ENCODE peak calls at places on chromosome 5, in six cellular contexts. One of them, this sample, is unnamed.

GRCh38 chr5:74035521-74035937 is 409.5 kb downstream of the ARHGEF28 start:
- DNase-seq in NCI-H460: peak
- DNase-seq in NCI-H345: no peak
- DNase-seq in renal cortical epithelial cell: peak
- DNase-seq in GM12865: peak
- DNase-seq in M059J: peak
- DNase-seq in this sample: no peak

GRCh38 chr5:159031513-159031912 is 68.2 kb downstream of the EBF1 start:
- DNase-seq in NCI-H345: no peak
- DNase-seq in renal cortical epithelial cell: no peak
- DNase-seq in GM12865: peak
- DNase-seq in NCI-H460: no peak
- DNase-seq in M059J: peak
- DNase-seq in this sample: no peak

GRCh38 chr5:81068063-81068462 is 107.9 kb downstream of the RASGRF2 start:
- DNase-seq in NCI-H460: no peak
- DNase-seq in GM12865: no peak
- DNase-seq in renal cortical epithelial cell: no peak
- DNase-seq in M059J: no peak
- DNase-seq in NCI-H345: no peak
- DNase-seq in this sample: no peak

GRCh38 chr5:137651022-137651421 is 84.9 kb downstream of the KLHL3 start:
- DNase-seq in NCI-H460: no peak
- DNase-seq in renal cortical epithelial cell: no peak
- DNase-seq in NCI-H345: no peak
- DNase-seq in M059J: peak
- DNase-seq in GM12865: no peak
- DNase-seq in this sample: no peak

GRCh38 chr5:58672521-58672920 is 89.6 kb downstream of the RAB3C start:
- DNase-seq in M059J: no peak
- DNase-seq in GM12865: no peak
- DNase-seq in renal cortical epithelial cell: no peak
- DNase-seq in NCI-H345: no peak
- DNase-seq in NCI-H460: no peak
- DNase-seq in this sample: no peak

GRCh38 chr5:90983148-90983547 is 400.0 kb downstream of the ARRDC3 start:
- DNase-seq in NCI-H345: no peak
- DNase-seq in NCI-H460: no peak
- DNase-seq in renal cortical epithelial cell: peak
- DNase-seq in GM12865: no peak
- DNase-seq in M059J: peak
- DNase-seq in this sample: no peak

GRCh38 chr5:159106569-159107282 is 7.0 kb upstream of the EBF1 start:
- DNase-seq in NCI-H345: peak
- DNase-seq in GM12865: peak
- DNase-seq in NCI-H460: peak
- DNase-seq in M059J: peak
- DNase-seq in renal cortical epithelial cell: peak
- DNase-seq in this sample: peak

GRCh38 chr5:134246771-134247329 is 21.0 kb upstream of the PPP2CA start:
- DNase-seq in NCI-H345: no peak
- DNase-seq in GM12865: no peak
- DNase-seq in NCI-H460: no peak
- DNase-seq in renal cortical epithelial cell: no peak
- DNase-seq in M059J: peak
- DNase-seq in this sample: no peak

GRCh38 chr5:67262202-67262601 is 65.6 kb upstream of the CD180 start:
- DNase-seq in NCI-H460: no peak
- DNase-seq in GM12865: no peak
- DNase-seq in M059J: no peak
- DNase-seq in NCI-H345: no peak
- DNase-seq in renal cortical epithelial cell: no peak
- DNase-seq in this sample: no peak

GRCh38 chr5:97998946-97999345 is 774.5 kb upstream of the RGMB start:
- DNase-seq in NCI-H345: peak
- DNase-seq in NCI-H460: no peak
- DNase-seq in renal cortical epithelial cell: no peak
- DNase-seq in M059J: no peak
- DNase-seq in GM12865: no peak
- DNase-seq in this sample: no peak

GRCh38 chr5:125446986-125447385 is 700.5 kb upstream of the ZNF608 start:
- DNase-seq in M059J: peak
- DNase-seq in NCI-H345: no peak
- DNase-seq in renal cortical epithelial cell: no peak
- DNase-seq in NCI-H460: no peak
- DNase-seq in GM12865: no peak
- DNase-seq in this sample: no peak

GRCh38 chr5:102222772-102223171 is 73.3 kb downstream of the SLCO4C1 start:
- DNase-seq in GM12865: no peak
- DNase-seq in M059J: no peak
- DNase-seq in renal cortical epithelial cell: no peak
- DNase-seq in NCI-H460: no peak
- DNase-seq in NCI-H345: peak
- DNase-seq in this sample: no peak

GRCh38 chr5:14153932-14154646 is 10.9 kb downstream of the TRIO start:
- DNase-seq in renal cortical epithelial cell: peak
- DNase-seq in NCI-H345: no peak
- DNase-seq in GM12865: peak
- DNase-seq in M059J: peak
- DNase-seq in NCI-H460: peak
- DNase-seq in this sample: peak

GRCh38 chr5:77770293-77771005 is 5.7 kb downstream of the TBCA start:
- DNase-seq in NCI-H460: no peak
- DNase-seq in NCI-H345: no peak
- DNase-seq in M059J: peak
- DNase-seq in GM12865: peak
- DNase-seq in renal cortical epithelial cell: peak
- DNase-seq in this sample: no peak

GRCh38 chr5:95446560-95447221 is 55.5 kb downstream of the FAM81B start:
- DNase-seq in M059J: peak
- DNase-seq in renal cortical epithelial cell: peak
- DNase-seq in GM12865: no peak
- DNase-seq in NCI-H460: no peak
- DNase-seq in NCI-H345: no peak
- DNase-seq in this sample: no peak

GRCh38 chr5:142296914-142297417 is 27.9 kb downstream of the SPRY4 start:
- DNase-seq in M059J: peak
- DNase-seq in NCI-H345: no peak
- DNase-seq in NCI-H460: no peak
- DNase-seq in GM12865: no peak
- DNase-seq in renal cortical epithelial cell: peak
- DNase-seq in this sample: no peak

GRCh38 chr5:133259199-133259997 is 207.6 kb downstream of the HSPA4 start:
- DNase-seq in NCI-H460: no peak
- DNase-seq in NCI-H345: no peak
- DNase-seq in M059J: no peak
- DNase-seq in renal cortical epithelial cell: no peak
- DNase-seq in GM12865: no peak
- DNase-seq in this sample: no peak

GRCh38 chr5:53037141-53037859 is 48.1 kb downstream of the ITGA2 start:
- DNase-seq in NCI-H345: no peak
- DNase-seq in M059J: peak
- DNase-seq in renal cortical epithelial cell: peak
- DNase-seq in GM12865: no peak
- DNase-seq in NCI-H460: no peak
- DNase-seq in this sample: no peak

GRCh38 chr5:167261309-167262100 is 1029.9 kb upstream of the WWC1 start:
- DNase-seq in NCI-H460: peak
- DNase-seq in NCI-H345: no peak
- DNase-seq in renal cortical epithelial cell: no peak
- DNase-seq in GM12865: peak
- DNase-seq in M059J: peak
- DNase-seq in this sample: no peak

GRCh38 chr5:55172051-55172899 is 702 bp downstream of the CDC20B start:
- DNase-seq in NCI-H460: peak
- DNase-seq in GM12865: peak
- DNase-seq in renal cortical epithelial cell: peak
- DNase-seq in NCI-H345: peak
- DNase-seq in M059J: peak
- DNase-seq in this sample: no peak

GRCh38 chr5:95244479-95244878 is 40.4 kb downstream of the MCTP1 start:
- DNase-seq in NCI-H345: no peak
- DNase-seq in renal cortical epithelial cell: no peak
- DNase-seq in GM12865: no peak
- DNase-seq in NCI-H460: no peak
- DNase-seq in M059J: no peak
- DNase-seq in this sample: no peak

GRCh38 chr5:167451091-167451490 is 840.4 kb upstream of the WWC1 start:
- DNase-seq in renal cortical epithelial cell: no peak
- DNase-seq in M059J: no peak
- DNase-seq in NCI-H460: no peak
- DNase-seq in NCI-H345: no peak
- DNase-seq in GM12865: peak
- DNase-seq in this sample: no peak

GRCh38 chr5:116550082-116550481 is 24.5 kb downstream of the SEMA6A start:
- DNase-seq in renal cortical epithelial cell: no peak
- DNase-seq in NCI-H345: no peak
- DNase-seq in M059J: no peak
- DNase-seq in GM12865: no peak
- DNase-seq in NCI-H460: no peak
- DNase-seq in this sample: no peak

GRCh38 chr5:170985486-170985885 is 123.7 kb downstream of the RANBP17 start:
- DNase-seq in renal cortical epithelial cell: peak
- DNase-seq in GM12865: no peak
- DNase-seq in M059J: no peak
- DNase-seq in NCI-H345: no peak
- DNase-seq in NCI-H460: no peak
- DNase-seq in this sample: no peak

GRCh38 chr5:55220433-55221185 is 6.5 kb downstream of the MCIDAS start:
- DNase-seq in GM12865: no peak
- DNase-seq in NCI-H345: no peak
- DNase-seq in NCI-H460: no peak
- DNase-seq in M059J: peak
- DNase-seq in renal cortical epithelial cell: no peak
- DNase-seq in this sample: peak

GRCh38 chr5:61055434-61056006 is 106.7 kb downstream of the SMIM15 start:
- DNase-seq in renal cortical epithelial cell: peak
- DNase-seq in NCI-H460: peak
- DNase-seq in M059J: peak
- DNase-seq in NCI-H345: peak
- DNase-seq in GM12865: peak
- DNase-seq in this sample: no peak

GRCh38 chr5:170444181-170444580 is 55.0 kb upstream of the KCNMB1 start:
- DNase-seq in NCI-H460: no peak
- DNase-seq in renal cortical epithelial cell: no peak
- DNase-seq in M059J: no peak
- DNase-seq in NCI-H345: no peak
- DNase-seq in GM12865: no peak
- DNase-seq in this sample: no peak

GRCh38 chr5:135434591-135435466 is 12.3 kb downstream of the DCANP1 start:
- DNase-seq in NCI-H460: no peak
- DNase-seq in M059J: no peak
- DNase-seq in renal cortical epithelial cell: no peak
- DNase-seq in NCI-H345: no peak
- DNase-seq in GM12865: no peak
- DNase-seq in this sample: no peak

GRCh38 chr5:135578685-135579341 is at the start of gene CXCL14:
- DNase-seq in M059J: peak
- DNase-seq in NCI-H345: peak
- DNase-seq in NCI-H460: peak
- DNase-seq in renal cortical epithelial cell: peak
- DNase-seq in GM12865: no peak
- DNase-seq in this sample: no peak

GRCh38 chr5:151243564-151243963 is 9.4 kb upstream of the GM2A start:
- DNase-seq in renal cortical epithelial cell: no peak
- DNase-seq in M059J: no peak
- DNase-seq in GM12865: no peak
- DNase-seq in NCI-H345: no peak
- DNase-seq in NCI-H460: no peak
- DNase-seq in this sample: no peak

GRCh38 chr5:16741007-16741406 is 124.2 kb upstream of the RETREG1 start:
- DNase-seq in GM12865: no peak
- DNase-seq in NCI-H460: no peak
- DNase-seq in M059J: no peak
- DNase-seq in NCI-H345: no peak
- DNase-seq in renal cortical epithelial cell: no peak
- DNase-seq in this sample: no peak

GRCh38 chr5:149282027-149282965 is 10.6 kb downstream of the AFAP1L1 start:
- DNase-seq in renal cortical epithelial cell: no peak
- DNase-seq in M059J: no peak
- DNase-seq in GM12865: no peak
- DNase-seq in NCI-H460: no peak
- DNase-seq in NCI-H345: no peak
- DNase-seq in this sample: no peak

GRCh38 chr5:150299571-150300327 is 3.0 kb downstream of the ARSI start:
- DNase-seq in NCI-H460: no peak
- DNase-seq in M059J: peak
- DNase-seq in GM12865: no peak
- DNase-seq in renal cortical epithelial cell: peak
- DNase-seq in NCI-H345: no peak
- DNase-seq in this sample: no peak

GRCh38 chr5:16674750-16675149 is 58.0 kb upstream of the RETREG1 start:
- DNase-seq in GM12865: no peak
- DNase-seq in NCI-H345: no peak
- DNase-seq in M059J: no peak
- DNase-seq in renal cortical epithelial cell: no peak
- DNase-seq in NCI-H460: no peak
- DNase-seq in this sample: no peak

GRCh38 chr5:14516901-14517300 is 64.7 kb upstream of the OTULINL start:
- DNase-seq in renal cortical epithelial cell: no peak
- DNase-seq in NCI-H460: no peak
- DNase-seq in GM12865: no peak
- DNase-seq in NCI-H345: no peak
- DNase-seq in M059J: no peak
- DNase-seq in this sample: no peak